ENCODE peak calls at places on chromosomes 7 and 10, in five cellular contexts. A is fibroblast of lung, G is cardiac fibroblast, V is GM10248, T is mammary epithelial cell. F is an unnamed sample.

GRCh38 chr10:44925224-44925623 is 14.1 kb downstream of the TMEM72 start:
- DNase-seq in V (no peak), A (no peak), G (peak), T (no peak), F (no peak)

GRCh38 chr7:32587431-32587948 is 92.2 kb downstream of the AVL9 start:
- DNase-seq in A (peak), G (peak), V (no peak), T (no peak), F (no peak)

GRCh38 chr10:8331387-8331786 is 276.9 kb downstream of the GATA3 start:
- DNase-seq in T (no peak), V (no peak), A (no peak), G (no peak), F (no peak)

GRCh38 chr10:72298774-72299519 is 25.2 kb downstream of the DDIT4 start:
- DNase-seq in A (no peak), V (no peak), T (no peak), G (no peak), F (no peak)

GRCh38 chr10:102643346-102644065 is 773 bp upstream of the TRIM8 start:
- DNase-seq in A (peak), G (peak), T (peak), V (peak), F (peak)

GRCh38 chr7:115910541-115911164 is 119.9 kb downstream of the TFEC start:
- DNase-seq in G (peak), T (peak), A (peak), V (no peak), F (no peak)

GRCh38 chr7:112337177-112337576 is 113.1 kb upstream of the IFRD1 start:
- DNase-seq in V (no peak), G (no peak), A (no peak), T (no peak), F (no peak)

GRCh38 chr10:43249962-43250624 is 16.8 kb downstream of the RASGEF1A start:
- DNase-seq in V (no peak), G (no peak), A (no peak), T (no peak), F (no peak)

GRCh38 chr7:151038951-151039849 is 9.1 kb upstream of the ASIC3 start:
- DNase-seq in A (peak), G (peak), V (peak), T (peak), F (no peak)

GRCh38 chr7:24883632-24884013 is 96.4 kb downstream of the OSBPL3 start:
- DNase-seq in V (no peak), G (peak), T (no peak), A (no peak), F (no peak)

GRCh38 chr10:97873569-97873968 is 23.9 kb downstream of the GOLGA7B start:
- DNase-seq in T (no peak), A (no peak), V (no peak), G (no peak), F (no peak)

GRCh38 chr10:112059220-112059619 is 124.3 kb downstream of the GPAM start:
- DNase-seq in V (no peak), A (no peak), G (no peak), T (no peak), F (no peak)

GRCh38 chr7:48637382-48637781 is 287.0 kb upstream of the CDC14C start:
- DNase-seq in T (peak), A (peak), V (no peak), G (peak), F (no peak)

GRCh38 chr10:19730848-19731247 is 85.4 kb upstream of the PLXDC2 start:
- DNase-seq in G (peak), A (peak), V (no peak), T (no peak), F (no peak)

GRCh38 chr7:158044156-158044823 is 543.3 kb downstream of the PTPRN2 start:
- DNase-seq in G (no peak), A (no peak), V (no peak), T (no peak), F (no peak)

GRCh38 chr10:110512461-110513187 is 14.9 kb downstream of the DUSP5 start:
- DNase-seq in A (peak), G (peak), V (no peak), T (peak), F (no peak)

GRCh38 chr7:117555260-117555659 is 75.4 kb downstream of the CFTR start:
- DNase-seq in V (no peak), G (no peak), T (no peak), A (no peak), F (no peak)

GRCh38 chr10:118332948-118333710 is 9.0 kb downstream of the FAM204A start:
- DNase-seq in T (peak), A (peak), V (no peak), G (peak), F (no peak)

GRCh38 chr10:104350146-104350635 is 3.4 kb upstream of the CFAP58 start:
- DNase-seq in A (peak), T (peak), G (peak), V (peak), F (no peak)
- TF ChIP-seq CTCF in A (peak), T (peak), G (peak), V (peak), F (peak)

GRCh38 chr10:31031666-31032514 is at the start of gene ZNF438:
- DNase-seq in A (peak), V (peak), T (peak), G (peak), F (peak)
- TF ChIP-seq CTCF in A (peak), V (peak), T (no peak), G (peak), F (peak)

GRCh38 chr10:127576011-127576410 is 26.9 kb downstream of the NPS start:
- DNase-seq in G (no peak), V (no peak), A (no peak), T (no peak), F (no peak)

GRCh38 chr10:127578628-127579305 is 29.7 kb downstream of the NPS start:
- DNase-seq in V (no peak), A (no peak), T (no peak), G (no peak), F (no peak)

GRCh38 chr10:127576751-127577161 is 27.6 kb downstream of the NPS start:
- DNase-seq in A (no peak), V (no peak), T (no peak), G (no peak), F (no peak)

GRCh38 chr10:127577878-127578627 is 28.9 kb downstream of the NPS start:
- DNase-seq in G (no peak), T (no peak), V (no peak), A (no peak), F (no peak)

DNA sequence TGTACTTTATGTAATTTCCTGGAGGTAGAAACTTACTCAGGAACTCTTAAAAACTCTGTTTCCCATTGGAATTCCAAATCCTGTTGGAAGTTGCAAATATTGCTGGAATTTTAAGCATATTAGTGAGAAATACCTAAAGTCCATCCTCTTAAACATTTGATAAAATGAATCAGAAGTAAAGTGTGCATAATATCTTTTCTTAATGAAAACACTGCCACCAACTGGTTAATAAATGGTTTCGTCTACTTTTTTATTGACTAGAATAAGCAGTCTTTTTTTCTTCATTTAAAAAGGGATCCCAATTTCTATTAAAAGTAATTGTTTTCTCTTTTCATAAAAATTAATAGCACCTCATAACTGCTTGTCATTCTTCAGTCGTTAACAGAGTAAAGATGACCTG is 28.3 kb downstream of the NPS start:
- DNase-seq in G (peak), T (no peak), A (peak), V (no peak), F (no peak)
- TF ChIP-seq CTCF in G (no peak), T (peak), A (no peak), V (no peak), F (no peak)

GRCh38 chr7:29372351-29372931 is 177.9 kb downstream of the CHN2 start:
- DNase-seq in V (no peak), A (peak), G (no peak), T (no peak), F (no peak)

GRCh38 chr7:29365423-29365822 is 170.8 kb downstream of the CHN2 start:
- DNase-seq in V (no peak), T (no peak), G (no peak), A (no peak), F (no peak)

GRCh38 chr7:29371472-29371871 is 176.9 kb downstream of the CHN2 start:
- DNase-seq in G (no peak), V (no peak), A (no peak), T (no peak), F (no peak)

GRCh38 chr7:29370531-29371314 is 176.1 kb downstream of the CHN2 start:
- DNase-seq in V (no peak), A (peak), G (peak), T (peak), F (no peak)

GRCh38 chr7:29369909-29370488 is 175.4 kb downstream of the CHN2 start:
- DNase-seq in V (no peak), A (no peak), T (no peak), G (no peak), F (no peak)
- TF ChIP-seq CTCF in V (no peak), A (no peak), T (no peak), G (no peak), F (no peak)

DNA sequence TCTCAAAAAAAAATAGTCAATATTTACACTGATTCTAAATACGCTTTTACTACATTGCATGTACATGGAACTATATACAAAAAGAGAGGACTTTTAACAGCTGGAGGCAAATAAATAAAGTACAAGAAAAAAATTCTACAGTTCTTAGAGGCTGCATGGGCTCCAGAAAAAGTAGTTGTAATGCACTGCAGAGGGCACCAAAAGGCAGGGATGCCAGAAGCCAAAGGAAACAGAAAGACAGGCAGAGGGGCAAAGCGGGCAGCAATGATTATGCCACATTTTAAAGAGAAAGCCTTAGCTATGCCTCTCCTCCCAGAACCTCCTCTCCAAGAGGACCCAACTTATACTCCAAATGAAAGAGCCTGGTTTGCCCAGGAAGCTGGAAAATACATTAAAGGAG is 11.6 kb upstream of the ADCK2 start:
- DNase-seq in G (no peak), T (no peak), V (no peak), A (peak), F (no peak)
- TF ChIP-seq CTCF in G (no peak), T (no peak), V (no peak), A (no peak), F (peak)

DNA sequence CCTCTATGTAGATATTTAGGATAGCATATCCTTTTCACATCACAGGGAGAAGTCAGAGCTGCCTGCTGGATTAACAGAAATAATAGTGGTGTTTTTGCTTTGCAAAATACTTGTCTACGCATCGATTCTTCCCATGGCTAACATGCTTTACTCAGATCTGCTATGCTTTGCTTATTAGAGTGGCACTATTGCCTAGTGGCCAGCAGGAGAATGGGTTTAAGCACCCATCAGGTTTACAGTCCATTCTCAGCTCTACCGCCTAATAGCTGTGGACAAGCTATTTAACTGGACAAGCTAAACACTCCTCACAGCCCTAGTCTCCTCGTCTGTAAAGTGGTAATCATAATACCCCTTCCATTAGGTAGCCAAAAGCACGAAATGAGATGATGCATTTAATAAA is 218.2 kb upstream of the CCDC6 start:
- DNase-seq in G (no peak), T (no peak), A (no peak), V (no peak), F (no peak)
- TF ChIP-seq CTCF in G (no peak), T (no peak), A (no peak), V (no peak), F (no peak)

GRCh38 chr10:76301950-76302349 is 870.5 kb downstream of the LRMDA start:
- DNase-seq in A (peak), G (peak), V (no peak), T (peak), F (no peak)
- TF ChIP-seq CTCF in A (no peak), G (peak), V (no peak), T (no peak), F (peak)